ENCODE peak calls at places on chromosome 6, in four cellular contexts. N is RWPE2, R is fibroblast of the conjunctiva, T is HuH-7. C is an unnamed sample.

GRCh38 chr6:10297825-10298224 is 117.0 kb downstream of the TFAP2A start:
- DNase-seq in N (no peak), T (no peak), R (no peak), C (no peak)

GRCh38 chr6:2957696-2958330 is 13.6 kb downstream of the SERPINB6 start:
- DNase-seq in R (no peak), N (no peak), T (no peak), C (no peak)

GRCh38 chr6:152117156-152118129 is 310.0 kb downstream of the ESR1 start:
- DNase-seq in R (no peak), N (no peak), T (no peak), C (no peak)

GRCh38 chr6:118383924-118384323 is 164.2 kb upstream of the PLN start:
- DNase-seq in R (no peak), N (no peak), T (no peak), C (no peak)

GRCh38 chr6:123898669-123899068 is 95.0 kb downstream of the NKAIN2 start:
- DNase-seq in T (no peak), R (no peak), N (no peak), C (no peak)

GRCh38 chr6:4553387-4553786 is 222.8 kb upstream of the CDYL start:
- DNase-seq in R (no peak), T (no peak), N (no peak), C (no peak)

GRCh38 chr6:64280569-64280968 is 645.0 kb downstream of the PHF3 start:
- DNase-seq in T (no peak), N (no peak), R (peak), C (peak)

GRCh38 chr6:107877968-107878367 is 53.9 kb upstream of the SCML4 start:
- DNase-seq in R (no peak), N (no peak), T (no peak), C (no peak)

GRCh38 chr6:13272131-13273046 is 55.9 kb downstream of the TBC1D7 start:
- DNase-seq in N (no peak), T (no peak), R (no peak), C (no peak)

GRCh38 chr6:112203577-112204349 is 50.6 kb downstream of the LAMA4 start:
- DNase-seq in N (no peak), R (peak), T (no peak), C (no peak)

GRCh38 chr6:56430629-56431600 is 183.5 kb upstream of the COL21A1 start:
- DNase-seq in N (no peak), T (no peak), R (no peak), C (no peak)

GRCh38 chr6:56370591-56371198 is 123.3 kb upstream of the COL21A1 start:
- DNase-seq in T (no peak), N (no peak), R (peak), C (no peak)

GRCh38 chr6:35911871-35912653 is 8.8 kb downstream of the SRPK1 start:
- DNase-seq in T (no peak), R (no peak), N (no peak), C (no peak)

GRCh38 chr6:90088009-90088408 is 193.7 kb downstream of the GJA10 start:
- DNase-seq in R (peak), T (no peak), N (no peak), C (no peak)

GRCh38 chr6:145963216-145964068 is 716 bp downstream of the SHPRH start:
- DNase-seq in T (peak), R (no peak), N (peak), C (no peak)

GRCh38 chr6:31940256-31940664 is 5.6 kb upstream of the CFB start:
- DNase-seq in T (peak), R (no peak), N (no peak), C (no peak)

GRCh38 chr6:128276311-128276710 is 244.1 kb downstream of the PTPRK start:
- DNase-seq in T (no peak), R (no peak), N (no peak), C (no peak)

GRCh38 chr6:34145161-34146020 is 496 bp downstream of the GRM4 start:
- DNase-seq in T (no peak), R (no peak), N (peak), C (no peak)

GRCh38 chr6:154258064-154258757 is 98.4 kb downstream of the IPCEF1 start:
- DNase-seq in T (no peak), N (no peak), R (no peak), C (no peak)

GRCh38 chr6:121688974-121689373 is 253.5 kb downstream of the GJA1 start:
- DNase-seq in R (no peak), N (no peak), T (no peak), C (no peak)

GRCh38 chr6:42745638-42746451 is at the start of gene TBCC:
- DNase-seq in N (peak), R (peak), T (peak), C (peak)

GRCh38 chr6:125066964-125067363 is 86.6 kb upstream of the TPD52L1 start:
- DNase-seq in T (no peak), N (no peak), R (no peak), C (no peak)

GRCh38 chr6:159117031-159117430 is 52.2 kb upstream of the FNDC1 start:
- DNase-seq in N (no peak), R (peak), T (no peak), C (no peak)

GRCh38 chr6:83311231-83311630 is 118.1 kb downstream of the RWDD2A start:
- DNase-seq in R (no peak), T (no peak), N (no peak), C (no peak)

GRCh38 chr6:22647671-22648070 is 78.3 kb downstream of the HDGFL1 start:
- DNase-seq in R (no peak), T (no peak), N (no peak), C (no peak)

GRCh38 chr6:118709859-118710350 is 58.5 kb upstream of the CEP85L start:
- DNase-seq in N (no peak), T (no peak), R (no peak), C (no peak)

GRCh38 chr6:40413231-40413755 is 173.9 kb downstream of the LRFN2 start:
- DNase-seq in N (no peak), T (no peak), R (no peak), C (no peak)

GRCh38 chr6:36268478-36269248 is 1.2 kb upstream of the PNPLA1 start:
- DNase-seq in N (no peak), T (no peak), R (no peak), C (no peak)

GRCh38 chr6:30810813-30811329 is 66.5 kb upstream of the IER3 start:
- DNase-seq in R (no peak), T (no peak), N (peak), C (no peak)

GRCh38 chr6:24274441-24275083 is 83.3 kb downstream of the DCDC2 start:
- DNase-seq in T (no peak), N (no peak), R (no peak), C (no peak)

GRCh38 chr6:42292002-42292735 is 74.5 kb upstream of the MRPS10 start:
- DNase-seq in N (no peak), R (peak), T (no peak), C (no peak)

C was measured in substantia nigra.